ENCODE peak calls at places on chromosomes 16 and 17, in seven cellular contexts. N is BJ, D is cardiac fibroblast, J is uterus, L is Panc1, K is thyroid gland, I is ovary. T is an unnamed sample.

GRCh38 chr16:17360810-17361209 is 110.0 kb downstream of the XYLT1 start:
- DNase-seq in N (no peak), D (no peak), J (no peak), L (no peak), K (no peak), I (no peak), T (no peak)

GRCh38 chr16:73054732-73055481 is 7.0 kb upstream of the ZFHX3 start:
- DNase-seq in N (no peak), D (peak), J (no peak), L (no peak), K (no peak), I (no peak), T (no peak)

GRCh38 chr17:79065105-79065670 is 9.4 kb upstream of the ENGASE start:
- DNase-seq in N (no peak), D (peak), J (no peak), L (no peak), K (peak), I (peak), T (no peak)

GRCh38 chr16:24166684-24167083 is 89.5 kb upstream of the CACNG3 start:
- DNase-seq in N (no peak), D (no peak), J (no peak), L (no peak), K (no peak), I (no peak), T (no peak)

GRCh38 chr17:78356163-78356713 is 3.6 kb downstream of the SOCS3 start:
- DNase-seq in N (no peak), D (peak), J (no peak), L (no peak), K (no peak), I (no peak), T (no peak)

GRCh38 chr17:65659512-65659911 is 98.1 kb upstream of the AXIN2 start:
- DNase-seq in N (no peak), D (no peak), J (no peak), L (no peak), K (no peak), I (no peak), T (no peak)

GRCh38 chr16:15879255-15879804 is 9.1 kb downstream of the CEP20 start:
- DNase-seq in N (peak), D (peak), J (no peak), L (peak), K (no peak), I (no peak), T (no peak)

GRCh38 chr16:53545433-53545832 is 42.4 kb upstream of the AKTIP start:
- DNase-seq in N (no peak), D (no peak), J (no peak), L (no peak), K (no peak), I (no peak), T (no peak)

GRCh38 chr17:49341356-49341755 is 20.7 kb downstream of the ZNF652 start:
- DNase-seq in N (no peak), D (no peak), J (no peak), L (no peak), K (peak), I (no peak), T (no peak)

GRCh38 chr17:49342575-49342936 is 19.5 kb downstream of the ZNF652 start:
- DNase-seq in N (no peak), D (no peak), J (no peak), L (no peak), K (no peak), I (no peak), T (no peak)

GRCh38 chr17:49349535-49349934 is 12.5 kb downstream of the ZNF652 start:
- DNase-seq in N (no peak), D (no peak), J (no peak), L (no peak), K (no peak), I (no peak), T (no peak)

GRCh38 chr17:49343273-49343672 is 18.8 kb downstream of the ZNF652 start:
- DNase-seq in N (no peak), D (peak), J (no peak), L (no peak), K (no peak), I (no peak), T (no peak)

GRCh38 chr17:49344914-49345313 is 17.1 kb downstream of the ZNF652 start:
- DNase-seq in N (no peak), D (peak), J (no peak), L (no peak), K (no peak), I (no peak), T (no peak)
- H3K4me3 ChIP-seq in N (no peak), D (no peak), J (no peak), L (no peak), K (no peak), I (no peak), T (no peak)

DNA sequence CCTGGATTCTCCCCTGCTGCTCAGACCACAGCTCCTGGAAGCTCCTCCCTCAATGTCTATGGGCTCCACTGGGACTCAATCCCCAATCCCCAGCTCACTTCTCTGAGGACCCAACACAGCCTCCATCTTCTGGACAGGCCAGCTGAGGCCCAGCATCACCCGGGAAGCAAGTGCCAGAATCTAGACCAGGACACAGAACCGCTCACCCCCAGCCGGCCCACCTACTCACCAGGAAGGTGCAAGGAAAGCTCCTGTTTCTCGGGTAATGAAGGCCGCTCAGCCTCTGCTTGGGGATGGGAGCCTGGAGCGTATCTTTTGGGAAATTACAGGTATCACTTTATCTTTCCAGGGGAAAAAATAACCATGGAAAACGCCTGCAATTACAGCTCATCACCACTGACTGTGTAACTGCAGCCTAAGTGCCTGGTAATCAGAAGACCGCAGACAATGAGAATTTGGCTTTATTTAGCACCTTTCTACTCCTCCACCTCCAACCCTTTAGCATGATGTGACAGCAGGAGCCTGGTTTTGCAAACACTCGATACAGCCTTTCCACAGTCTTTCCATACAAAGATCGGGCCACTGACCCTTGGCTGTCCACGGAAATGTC is 49.6 kb upstream of the RPL38 start:
- DNase-seq in N (no peak), D (no peak), J (no peak), L (no peak), K (no peak), I (no peak), T (no peak)
- TF ChIP-seq CTCF in N (no peak), D (no peak), J (no peak), L (no peak), K (no peak), I (no peak), T (no peak)

DNA sequence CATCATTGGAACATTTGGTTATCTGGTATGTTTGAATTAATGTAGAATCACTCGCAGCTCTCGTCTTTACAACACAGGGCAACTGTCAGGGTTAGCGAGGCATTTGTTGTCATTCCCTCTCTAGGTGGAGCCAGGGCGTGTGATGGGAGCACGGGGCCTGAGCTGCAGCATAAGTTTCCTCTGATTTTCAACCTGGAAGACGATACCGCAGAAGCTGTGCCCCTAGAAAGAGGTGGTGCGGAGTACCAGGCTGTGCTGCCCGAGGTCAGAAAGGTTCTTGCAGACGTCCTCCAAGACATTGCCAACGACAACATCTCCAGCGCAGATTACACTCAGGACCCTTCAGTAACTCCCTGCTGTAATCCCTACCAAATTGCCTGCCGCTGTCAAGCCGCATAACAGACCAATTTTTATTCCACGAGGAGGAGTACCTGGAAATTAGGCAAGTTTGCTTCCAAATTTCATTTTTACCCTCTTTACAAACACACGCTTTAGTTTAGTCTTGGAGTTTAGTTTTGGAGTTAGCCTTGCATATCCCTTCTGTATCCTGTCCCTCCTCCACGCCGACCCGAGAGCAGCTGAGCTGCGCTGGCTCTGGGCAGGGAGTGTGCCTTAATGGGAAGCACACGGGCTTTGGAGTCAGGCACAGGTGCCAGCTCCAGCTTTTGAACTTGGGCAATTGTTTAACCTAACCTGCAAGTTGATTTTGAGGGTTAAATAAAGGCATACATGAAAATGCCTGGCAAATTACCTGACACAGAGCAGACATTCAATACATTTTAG is 37.0 kb downstream of the WIPI1 start:
- DNase-seq in N (no peak), D (no peak), J (no peak), L (no peak), K (no peak), I (no peak), T (peak)
- H3K4me3 ChIP-seq in N (no peak), D (no peak), J (no peak), L (no peak), K (no peak), I (no peak), T (no peak)

GRCh38 chr16:62280556-62280955 is 244.3 kb upstream of the CDH8 start:
- DNase-seq in N (no peak), D (no peak), J (no peak), L (no peak), K (no peak), I (no peak), T (no peak)

GRCh38 chr16:62277942-62278341 is 241.7 kb upstream of the CDH8 start:
- DNase-seq in N (no peak), D (no peak), J (no peak), L (no peak), K (no peak), I (no peak), T (no peak)

DNA sequence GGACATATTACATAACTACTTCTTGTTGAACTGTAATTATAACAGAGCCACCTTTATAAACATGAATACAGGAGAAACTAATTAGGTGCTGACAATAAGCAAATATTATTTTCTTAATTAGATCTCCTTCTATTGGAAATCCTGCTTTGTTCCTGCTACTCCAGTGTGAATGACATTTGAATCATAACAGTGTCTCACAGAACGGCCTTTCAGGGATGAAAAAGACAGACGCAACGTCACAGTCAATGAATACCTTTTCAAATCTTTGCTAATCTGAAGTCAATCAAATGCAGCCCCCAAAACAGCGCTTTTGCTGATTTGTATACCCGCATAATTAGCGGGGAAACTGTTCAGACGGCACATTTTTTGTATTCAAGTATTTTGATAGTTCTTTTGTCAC is 240.4 kb upstream of the CDH8 start:
- DNase-seq in N (no peak), D (no peak), J (no peak), L (no peak), K (no peak), I (no peak), T (no peak)
- TF ChIP-seq CTCF in N (no peak), D (no peak), J (no peak), L (no peak), K (no peak), I (no peak), T (no peak)

GRCh38 chr16:71482569-71482968 is 6.6 kb downstream of the ZNF19 start:
- DNase-seq in N (no peak), D (no peak), J (no peak), L (no peak), K (no peak), I (no peak), T (no peak)

GRCh38 chr16:71479420-71479819 is 9.7 kb downstream of the ZNF19 start:
- DNase-seq in N (no peak), D (peak), J (no peak), L (no peak), K (no peak), I (no peak), T (no peak)

GRCh38 chr16:71489122-71489521 is at the start of gene ZNF19:
- DNase-seq in N (no peak), D (no peak), J (no peak), L (no peak), K (no peak), I (no peak), T (no peak)

DNA sequence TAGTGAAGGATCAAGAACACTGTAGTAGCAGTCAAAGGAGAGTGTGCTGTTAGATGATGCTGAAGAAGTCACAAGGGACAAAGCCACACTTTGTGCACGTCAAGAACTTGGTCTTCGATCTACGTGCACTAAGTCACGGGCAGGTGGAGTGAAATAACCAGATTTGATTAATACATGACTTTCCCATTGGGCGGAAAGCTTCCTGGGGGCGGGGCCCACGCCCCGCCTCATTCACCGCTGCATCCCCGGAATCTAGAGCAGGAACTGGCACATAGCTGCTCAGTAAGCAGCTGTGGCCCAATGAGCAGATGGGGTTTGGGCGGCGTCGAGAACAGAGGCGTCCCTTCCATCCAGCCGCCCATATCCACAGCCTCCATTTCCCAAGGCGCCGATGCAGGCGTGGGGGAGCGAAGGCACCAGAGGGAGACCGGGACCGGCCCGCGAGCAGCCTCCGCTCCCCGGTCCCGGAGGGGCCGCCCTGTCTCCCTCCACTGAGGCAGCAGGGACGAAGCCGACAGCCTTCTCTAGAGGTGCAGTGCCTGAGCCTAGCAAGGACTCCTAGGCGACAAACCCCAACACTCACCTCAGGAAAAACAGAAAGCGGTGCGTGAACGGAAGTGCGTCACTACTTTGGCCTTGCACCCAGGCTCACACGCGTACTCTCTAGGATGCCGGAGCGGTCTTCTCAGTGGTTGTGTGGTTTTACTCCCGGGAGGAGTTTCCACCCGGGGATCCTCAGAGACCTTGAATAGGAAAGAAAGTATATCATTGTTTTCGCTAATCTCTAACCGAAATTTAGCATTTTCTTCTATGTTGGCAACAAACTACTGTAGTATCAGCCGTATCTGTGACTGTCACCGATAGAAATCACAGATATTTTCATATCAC is 4.9 kb downstream of the ZNF19 start:
- DNase-seq in N (peak), D (peak), J (peak), L (no peak), K (peak), I (peak), T (peak)
- H3K4me3 ChIP-seq in N (peak), D (peak), J (peak), L (peak), K (peak), I (peak), T (peak)

GRCh38 chr17:58504826-58505351 is 9.5 kb downstream of the MTMR4 start:
- DNase-seq in N (no peak), D (no peak), J (no peak), L (no peak), K (no peak), I (no peak), T (no peak)
- TF ChIP-seq CTCF in N (no peak), D (no peak), J (no peak), L (no peak), K (no peak), I (no peak), T (no peak)

DNA sequence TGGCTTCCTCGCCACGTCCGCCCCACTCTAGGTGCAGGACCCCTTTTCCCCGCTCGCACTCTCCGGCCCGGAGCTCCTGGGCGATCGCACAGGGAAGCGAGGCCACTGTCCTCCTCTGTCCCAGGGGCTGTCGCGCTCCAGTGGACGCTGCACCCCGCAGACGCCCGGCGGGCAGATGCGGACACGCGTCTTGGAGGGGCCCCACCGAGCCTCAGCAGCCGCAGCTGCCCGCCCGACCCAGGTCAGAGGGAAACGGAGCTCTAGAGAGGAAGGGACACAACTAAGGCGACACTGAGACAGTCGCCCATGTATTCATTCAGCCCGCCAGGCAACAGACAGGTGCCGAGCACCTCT is 726 bp upstream of the SLC13A5 start:
- DNase-seq in N (no peak), D (no peak), J (no peak), L (no peak), K (no peak), I (no peak), T (no peak)
- H3K4me3 ChIP-seq in N (no peak), D (peak), J (no peak), L (no peak), K (no peak), I (no peak), T (peak)

GRCh38 chr16:84423416-84423837 is 55.1 kb downstream of the ATP2C2 start:
- DNase-seq in N (no peak), D (peak), J (no peak), L (no peak), K (no peak), I (no peak), T (no peak)
- TF ChIP-seq CTCF in N (no peak), D (no peak), J (no peak), L (no peak), K (no peak), I (no peak), T (no peak)

GRCh38 chr17:76528528-76529223 is 8.8 kb downstream of the CYGB start:
- DNase-seq in N (no peak), D (peak), J (peak), L (no peak), K (no peak), I (peak), T (no peak)
- H3K4me3 ChIP-seq in N (no peak), D (peak), J (no peak), L (no peak), K (no peak), I (no peak), T (no peak)